ENCODE peak calls at places on chromosomes 7 and 10, in four cellular contexts. M, T, P and V are unnamed samples.

GRCh38 chr10:94150541-94151184 is 156.9 kb downstream of the PLCE1 start:
- DNase-seq in P (no peak), M (no peak), T (no peak), V (no peak)

GRCh38 chr10:57979466-57979865 is 288.2 kb downstream of the IPMK start:
- DNase-seq in P (no peak), T (no peak), M (no peak), V (no peak)

GRCh38 chr10:101839421-101840063 is 4.1 kb downstream of the KCNIP2 start:
- DNase-seq in T (no peak), M (no peak), P (no peak), V (peak; percentile 31)

GRCh38 chr7:80146561-80146960 is 11.9 kb downstream of the GNAI1 start:
- DNase-seq in M (no peak), P (no peak), T (no peak), V (no peak)

GRCh38 chr7:12570529-12571461 is at the start of gene SCIN:
- DNase-seq in P (no peak), M (peak; percentile 34), T (peak; percentile 64), V (peak; percentile 85)

GRCh38 chr7:48147078-48147591 is 24.1 kb upstream of the ABCA13 start:
- DNase-seq in M (no peak), T (no peak), P (no peak), V (no peak)

GRCh38 chr7:152145853-152146466 is 120.5 kb downstream of the GALNT11 start:
- DNase-seq in T (peak; percentile 66), P (peak; percentile 28), M (peak; percentile 52), V (peak; percentile 4)

GRCh38 chr7:152931583-152931982 is 172.0 kb downstream of the ACTR3B start:
- DNase-seq in P (no peak), M (no peak), T (no peak), V (no peak)

GRCh38 chr7:34453150-34453549 is 204.9 kb upstream of the NPSR1 start:
- DNase-seq in P (no peak), T (no peak), M (no peak), V (no peak)

GRCh38 chr7:77395543-77395942 is 20.6 kb downstream of the GSAP start:
- DNase-seq in M (no peak), T (no peak), P (no peak), V (peak; percentile 39)

GRCh38 chr7:56074371-56074791 is 10.3 kb downstream of the SUMF2 start:
- DNase-seq in T (peak; percentile 72), M (peak; percentile 82), P (peak; percentile 52), V (peak; percentile 97)

GRCh38 chr7:22251284-22251683 is 105.7 kb downstream of the RAPGEF5 start:
- DNase-seq in M (no peak), P (no peak), T (peak; percentile 54), V (no peak)

GRCh38 chr10:111075577-111076185 is 1.1 kb upstream of the ADRA2A start:
- DNase-seq in P (no peak), T (no peak), M (no peak), V (no peak)

GRCh38 chr10:25815236-25815635 is 118.8 kb upstream of the MYO3A start:
- DNase-seq in M (no peak), T (no peak), P (no peak), V (no peak)

GRCh38 chr10:132492323-132493035 is 45.1 kb upstream of the INPP5A start:
- DNase-seq in M (no peak), T (peak; percentile 51), P (no peak), V (no peak)

GRCh38 chr10:92506336-92506735 is 67.6 kb downstream of the IDE start:
- DNase-seq in P (no peak), T (no peak), M (no peak), V (no peak)

GRCh38 chr10:87707254-87707653 is 47.6 kb downstream of the PAPSS2 start:
- DNase-seq in P (no peak), T (no peak), M (no peak), V (no peak)

GRCh38 chr10:29926649-29927048 is 132.7 kb downstream of the JCAD start:
- DNase-seq in T (no peak), P (no peak), M (no peak), V (no peak)

GRCh38 chr10:14009315-14010082 is 321.2 kb downstream of the FRMD4A start:
- DNase-seq in T (no peak), M (no peak), P (peak; percentile 73), V (no peak)

GRCh38 chr7:24728503-24729364 is 28.5 kb downstream of the GSDME start:
- DNase-seq in M (no peak), P (no peak), T (no peak), V (no peak)

GRCh38 chr10:3484306-3485187 is 300.5 kb downstream of the KLF6 start:
- DNase-seq in P (no peak), M (no peak), T (no peak), V (peak; percentile 5)

GRCh38 chr7:103995554-103995953 is 6.1 kb upstream of the RELN start:
- DNase-seq in M (no peak), P (no peak), T (no peak), V (no peak)

GRCh38 chr7:50379082-50379481 is 71.1 kb downstream of the FIGNL1 start:
- DNase-seq in P (no peak), T (no peak), M (no peak), V (peak; percentile 86)

GRCh38 chr10:101018118-101018599 is 12.8 kb downstream of the PDZD7 start:
- DNase-seq in M (no peak), P (no peak), T (no peak), V (no peak)

GRCh38 chr10:110893559-110894179 is 21.9 kb downstream of the PDCD4 start:
- DNase-seq in T (peak; percentile 46), M (peak; percentile 53), P (no peak), V (peak; percentile 80)

GRCh38 chr7:137081694-137082093 is 213.2 kb downstream of the CHRM2 start:
- DNase-seq in M (no peak), T (peak; percentile 79), P (peak; percentile 97), V (no peak)

GRCh38 chr10:75589895-75590654 is 158.7 kb downstream of the LRMDA start:
- DNase-seq in P (no peak), M (no peak), T (no peak), V (no peak)

GRCh38 chr10:119302591-119303253 is 95.4 kb downstream of the GRK5 start:
- DNase-seq in M (no peak), T (no peak), P (no peak), V (no peak)

GRCh38 chr7:14048889-14049288 is 59.4 kb upstream of the ETV1 start:
- DNase-seq in P (no peak), M (no peak), T (no peak), V (peak; percentile 31)

GRCh38 chr10:9853405-9854010 is 1164.2 kb upstream of the CELF2 start:
- DNase-seq in M (no peak), T (peak; percentile 8), P (no peak), V (no peak)

GRCh38 chr7:88638583-88638982 is 120.9 kb upstream of the ZNF804B start:
- DNase-seq in P (no peak), M (no peak), T (no peak), V (no peak)

GRCh38 chr10:102186128-102186527 is 33.9 kb downstream of the NOLC1 start:
- DNase-seq in P (no peak), T (no peak), M (no peak), V (no peak)

GRCh38 chr10:11411926-11412545 is 199.4 kb downstream of the USP6NL start:
- DNase-seq in P (no peak), T (no peak), M (no peak), V (no peak)

GRCh38 chr7:125406111-125406510 is 476.5 kb upstream of the POT1 start:
- DNase-seq in M (no peak), T (no peak), P (no peak), V (no peak)

GRCh38 chr10:14019983-14020668 is 310.6 kb downstream of the FRMD4A start:
- DNase-seq in P (no peak), M (no peak), T (no peak), V (no peak)

GRCh38 chr7:28180364-28181147 is at the start of gene JAZF1:
- DNase-seq in P (peak; percentile 51), M (peak; percentile 33), T (peak; percentile 70), V (peak; percentile 84)